ENCODE peak calls at places on chromosomes 11 and 22, in four cellular contexts. One of them, this sample, is unnamed.

GRCh38 chr11:94199367-94200130 is 70.9 kb downstream of the PANX1 start:
- DNase-seq in kidney: no peak
- DNase-seq in colonic mucosa: no peak
- DNase-seq in IMR-90: peak
- DNase-seq in this sample: no peak

GRCh38 chr22:50256258-50256862 is 5.1 kb downstream of the MAPK12 start:
- DNase-seq in kidney: no peak
- DNase-seq in colonic mucosa: no peak
- DNase-seq in IMR-90: no peak
- DNase-seq in this sample: no peak

GRCh38 chr11:36469881-36470802 is 39.9 kb downstream of the TRAF6 start:
- DNase-seq in kidney: no peak
- DNase-seq in colonic mucosa: no peak
- DNase-seq in IMR-90: peak
- DNase-seq in this sample: no peak

GRCh38 chr11:49995559-49995958 is 13.2 kb upstream of the OR4C12 start:
- DNase-seq in kidney: no peak
- DNase-seq in colonic mucosa: peak
- DNase-seq in IMR-90: peak
- DNase-seq in this sample: peak

GRCh38 chr11:46290598-46291309 is 13.3 kb downstream of the CREB3L1 start:
- DNase-seq in kidney: peak
- DNase-seq in colonic mucosa: peak
- DNase-seq in IMR-90: peak
- DNase-seq in this sample: peak

GRCh38 chr11:111461460-111462240 is 50.5 kb downstream of the BTG4 start:
- DNase-seq in kidney: no peak
- DNase-seq in colonic mucosa: no peak
- DNase-seq in IMR-90: no peak
- DNase-seq in this sample: no peak

GRCh38 chr22:41500303-41500702 is 31.4 kb downstream of the ACO2 start:
- DNase-seq in kidney: no peak
- DNase-seq in colonic mucosa: no peak
- DNase-seq in IMR-90: no peak
- DNase-seq in this sample: no peak

GRCh38 chr11:16911186-16911585 is 103.0 kb downstream of the PLEKHA7 start:
- DNase-seq in kidney: no peak
- DNase-seq in colonic mucosa: no peak
- DNase-seq in IMR-90: no peak
- DNase-seq in this sample: no peak

GRCh38 chr11:67613960-67614715 is 7.4 kb downstream of the NDUFV1 start:
- DNase-seq in kidney: peak
- DNase-seq in colonic mucosa: peak
- DNase-seq in IMR-90: peak
- DNase-seq in this sample: peak

GRCh38 chr11:16169946-16170345 is 186.4 kb downstream of the SOX6 start:
- DNase-seq in kidney: no peak
- DNase-seq in colonic mucosa: no peak
- DNase-seq in IMR-90: no peak
- DNase-seq in this sample: peak

GRCh38 chr11:127338380-127339259 is 338.1 kb upstream of the KIRREL3 start:
- DNase-seq in kidney: no peak
- DNase-seq in colonic mucosa: no peak
- DNase-seq in IMR-90: no peak
- DNase-seq in this sample: peak

GRCh38 chr11:46012185-46012584 is 89.7 kb downstream of the LARGE2 start:
- DNase-seq in kidney: no peak
- DNase-seq in colonic mucosa: no peak
- DNase-seq in IMR-90: no peak
- DNase-seq in this sample: no peak

GRCh38 chr11:15189189-15189588 is 74.5 kb downstream of the INSC start:
- DNase-seq in kidney: no peak
- DNase-seq in colonic mucosa: no peak
- DNase-seq in IMR-90: no peak
- DNase-seq in this sample: no peak

GRCh38 chr11:65477271-65478029 is 21.4 kb upstream of the MALAT1 start:
- DNase-seq in kidney: peak
- DNase-seq in colonic mucosa: peak
- DNase-seq in IMR-90: peak
- DNase-seq in this sample: peak

GRCh38 chr11:28529046-28529445 is 420.9 kb downstream of the METTL15 start:
- DNase-seq in kidney: no peak
- DNase-seq in colonic mucosa: no peak
- DNase-seq in IMR-90: peak
- DNase-seq in this sample: peak

GRCh38 chr11:128045094-128045725 is 542.1 kb downstream of the ETS1 start:
- DNase-seq in kidney: no peak
- DNase-seq in colonic mucosa: no peak
- DNase-seq in IMR-90: peak
- DNase-seq in this sample: peak

GRCh38 chr22:27790396-27791216 is 10.9 kb downstream of the MN1 start:
- DNase-seq in kidney: no peak
- DNase-seq in colonic mucosa: no peak
- DNase-seq in IMR-90: no peak
- DNase-seq in this sample: no peak

GRCh38 chr11:122748968-122749687 is 89.2 kb upstream of the CRTAM start:
- DNase-seq in kidney: no peak
- DNase-seq in colonic mucosa: no peak
- DNase-seq in IMR-90: peak
- DNase-seq in this sample: no peak

GRCh38 chr11:117794772-117795629 is 2.0 kb downstream of the DSCAML1 start:
- DNase-seq in kidney: peak
- DNase-seq in colonic mucosa: no peak
- DNase-seq in IMR-90: no peak
- DNase-seq in this sample: peak

GRCh38 chr22:25137577-25138525 is 61.8 kb upstream of the CRYBB3 start:
- DNase-seq in kidney: no peak
- DNase-seq in colonic mucosa: peak
- DNase-seq in IMR-90: no peak
- DNase-seq in this sample: peak

GRCh38 chr22:45096256-45096907 is 67.3 kb upstream of the NUP50 start:
- DNase-seq in kidney: no peak
- DNase-seq in colonic mucosa: peak
- DNase-seq in IMR-90: peak
- DNase-seq in this sample: peak

GRCh38 chr11:119365071-119365591 is 16.4 kb downstream of the USP2 start:
- DNase-seq in kidney: peak
- DNase-seq in colonic mucosa: no peak
- DNase-seq in IMR-90: peak
- DNase-seq in this sample: no peak

GRCh38 chr22:37898441-37899181 is 7.5 kb upstream of the MICALL1 start:
- DNase-seq in kidney: no peak
- DNase-seq in colonic mucosa: no peak
- DNase-seq in IMR-90: no peak
- DNase-seq in this sample: peak

GRCh38 chr11:8806974-8807373 is 104.0 kb upstream of the AKIP1 start:
- DNase-seq in kidney: no peak
- DNase-seq in colonic mucosa: no peak
- DNase-seq in IMR-90: no peak
- DNase-seq in this sample: no peak

GRCh38 chr11:111819161-111820058 is 52.0 kb downstream of the ALG9 start:
- DNase-seq in kidney: no peak
- DNase-seq in colonic mucosa: peak
- DNase-seq in IMR-90: peak
- DNase-seq in this sample: no peak

GRCh38 chr11:118634435-118635236 is 27.2 kb downstream of the PHLDB1 start:
- DNase-seq in kidney: peak
- DNase-seq in colonic mucosa: peak
- DNase-seq in IMR-90: peak
- DNase-seq in this sample: peak

GRCh38 chr22:40728731-40729189 is 49.5 kb downstream of the MCHR1 start:
- DNase-seq in kidney: no peak
- DNase-seq in colonic mucosa: no peak
- DNase-seq in IMR-90: no peak
- DNase-seq in this sample: peak

GRCh38 chr11:269146-269890 is 8.9 kb upstream of the NLRP6 start:
- DNase-seq in kidney: peak
- DNase-seq in colonic mucosa: peak
- DNase-seq in IMR-90: no peak
- DNase-seq in this sample: no peak

GRCh38 chr11:88183233-88183632 is 8.0 kb upstream of the RAB38 start:
- DNase-seq in kidney: no peak
- DNase-seq in colonic mucosa: no peak
- DNase-seq in IMR-90: no peak
- DNase-seq in this sample: no peak

GRCh38 chr11:72038491-72038890 is 39.8 kb downstream of the IL18BP start:
- DNase-seq in kidney: peak
- DNase-seq in colonic mucosa: peak
- DNase-seq in IMR-90: peak
- DNase-seq in this sample: no peak

GRCh38 chr22:38696606-38697005 is 4.1 kb downstream of the JOSD1 start:
- DNase-seq in kidney: no peak
- DNase-seq in colonic mucosa: no peak
- DNase-seq in IMR-90: peak
- DNase-seq in this sample: peak

GRCh38 chr11:65503923-65504670 is 5.3 kb downstream of the MALAT1 start:
- DNase-seq in kidney: no peak
- DNase-seq in colonic mucosa: no peak
- DNase-seq in IMR-90: peak
- DNase-seq in this sample: peak

GRCh38 chr11:103898577-103899336 is 137.7 kb upstream of the DDI1 start:
- DNase-seq in kidney: no peak
- DNase-seq in colonic mucosa: no peak
- DNase-seq in IMR-90: no peak
- DNase-seq in this sample: no peak

GRCh38 chr11:4797212-4797611 is 7.0 kb downstream of the OR52R1 start:
- DNase-seq in kidney: no peak
- DNase-seq in colonic mucosa: no peak
- DNase-seq in IMR-90: no peak
- DNase-seq in this sample: no peak

GRCh38 chr11:15943418-15944197 is 412.7 kb downstream of the SOX6 start:
- DNase-seq in kidney: no peak
- DNase-seq in colonic mucosa: no peak
- DNase-seq in IMR-90: no peak
- DNase-seq in this sample: no peak

GRCh38 chr11:123474994-123475393 is 44.9 kb downstream of the GRAMD1B start:
- DNase-seq in kidney: no peak
- DNase-seq in colonic mucosa: no peak
- DNase-seq in IMR-90: peak
- DNase-seq in this sample: no peak

GRCh38 chr22:49018601-49019000 is 809.1 kb downstream of the BRD1 start:
- DNase-seq in kidney: peak
- DNase-seq in colonic mucosa: no peak
- DNase-seq in IMR-90: no peak
- DNase-seq in this sample: no peak
- H3K9ac ChIP-seq in kidney: no peak
- H3K9ac ChIP-seq in colonic mucosa: no peak
- H3K9ac ChIP-seq in IMR-90: no peak
- H3K9ac ChIP-seq in this sample: no peak

DNA sequence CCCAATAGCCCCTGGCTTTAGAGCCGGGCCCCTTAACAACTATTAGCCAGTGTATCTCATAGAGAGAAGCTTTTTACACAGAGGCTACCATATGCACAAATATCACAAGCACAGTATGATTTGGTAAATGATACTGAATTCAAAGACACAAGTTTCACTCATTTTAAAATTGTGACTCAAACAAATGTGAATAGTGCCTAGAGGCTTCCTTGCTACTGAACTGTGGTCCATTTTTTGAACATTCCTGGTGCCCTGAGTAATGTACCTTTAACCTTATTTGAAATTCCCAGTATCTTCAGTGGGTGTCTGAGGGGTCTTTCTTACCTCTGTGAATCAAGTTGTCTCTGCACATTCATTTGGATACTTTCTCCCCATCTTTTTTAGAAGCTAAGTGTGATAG is 156.2 kb downstream of the MAML2 start:
- DNase-seq in kidney: no peak
- DNase-seq in colonic mucosa: no peak
- DNase-seq in IMR-90: no peak
- DNase-seq in this sample: no peak
- H3K9ac ChIP-seq in kidney: no peak
- H3K9ac ChIP-seq in colonic mucosa: no peak
- H3K9ac ChIP-seq in IMR-90: no peak
- H3K9ac ChIP-seq in this sample: no peak

DNA sequence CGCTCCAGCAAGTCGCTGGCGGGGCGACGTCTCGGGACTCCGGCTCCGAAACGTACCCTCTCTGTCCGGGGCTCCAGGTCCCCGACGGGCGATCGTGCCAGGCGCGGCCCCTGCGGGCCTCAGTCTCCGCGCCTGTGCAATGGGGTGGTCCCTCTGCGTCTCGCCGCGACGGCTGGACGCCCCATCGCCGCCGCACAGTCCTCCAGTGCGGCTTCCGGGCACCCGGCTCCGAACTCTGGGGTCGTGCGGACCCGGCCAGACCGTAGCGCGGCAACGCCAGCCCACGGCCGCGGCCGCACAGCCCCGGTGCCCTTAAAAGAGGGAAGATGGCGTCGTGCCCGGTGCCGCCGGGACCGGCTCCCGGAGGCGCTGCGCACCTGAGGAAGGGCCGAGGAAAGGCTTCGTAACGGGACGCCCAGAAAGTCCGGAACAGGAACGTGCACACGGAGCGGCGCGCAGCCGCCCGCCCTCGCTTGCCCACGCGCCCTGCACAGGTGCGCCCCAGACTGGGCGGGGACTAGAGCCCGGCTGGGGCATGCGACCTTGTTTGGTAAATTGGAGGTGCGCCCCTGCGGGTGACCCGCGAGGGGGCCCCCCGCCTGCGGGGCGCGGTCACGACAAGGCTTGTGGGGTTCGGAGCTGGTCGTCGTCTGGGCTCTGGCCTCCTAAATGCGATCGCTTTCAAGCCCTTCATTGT is 525 bp downstream of the BIK start:
- DNase-seq in kidney: no peak
- DNase-seq in colonic mucosa: peak
- DNase-seq in IMR-90: no peak
- DNase-seq in this sample: no peak
- H3K9ac ChIP-seq in kidney: no peak
- H3K9ac ChIP-seq in colonic mucosa: peak
- H3K9ac ChIP-seq in IMR-90: no peak
- H3K9ac ChIP-seq in this sample: no peak

GRCh38 chr11:35138949-35139881 is at the start of gene CD44:
- DNase-seq in kidney: peak
- DNase-seq in colonic mucosa: peak
- DNase-seq in IMR-90: peak
- DNase-seq in this sample: peak

GRCh38 chr11:35136311-35136710 is 2.7 kb upstream of the CD44 start:
- DNase-seq in kidney: no peak
- DNase-seq in colonic mucosa: no peak
- DNase-seq in IMR-90: no peak
- DNase-seq in this sample: no peak

GRCh38 chr11:35138606-35138948 is 394 bp upstream of the CD44 start:
- DNase-seq in kidney: no peak
- DNase-seq in colonic mucosa: peak
- DNase-seq in IMR-90: no peak
- DNase-seq in this sample: peak

GRCh38 chr11:35139883-35140282 is 912 bp downstream of the CD44 start:
- DNase-seq in kidney: no peak
- DNase-seq in colonic mucosa: no peak
- DNase-seq in IMR-90: no peak
- DNase-seq in this sample: no peak

DNA sequence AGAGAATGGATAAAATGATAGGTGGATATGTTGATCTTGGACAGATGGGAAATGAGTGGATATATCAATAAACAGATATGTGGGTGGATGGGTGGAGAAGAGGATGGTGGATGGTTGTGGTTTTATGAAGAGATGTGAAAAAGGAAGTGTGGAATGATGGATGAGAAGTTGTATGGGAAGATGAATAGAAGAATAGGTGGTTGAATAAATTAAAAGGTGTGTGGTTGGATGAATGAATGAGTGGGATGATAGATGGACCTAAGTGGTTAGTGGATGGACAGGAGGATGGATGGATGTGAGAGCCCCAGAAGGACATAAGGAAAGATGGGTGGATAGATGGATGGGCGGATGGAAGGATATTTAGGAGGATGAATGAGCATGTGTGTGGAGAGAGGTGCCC is 913 bp upstream of the CD44 start:
- DNase-seq in kidney: no peak
- DNase-seq in colonic mucosa: no peak
- DNase-seq in IMR-90: no peak
- DNase-seq in this sample: no peak
- H3K9ac ChIP-seq in kidney: no peak
- H3K9ac ChIP-seq in colonic mucosa: no peak
- H3K9ac ChIP-seq in IMR-90: no peak
- H3K9ac ChIP-seq in this sample: no peak